ENCODE peak calls at places on chromosomes 5 and 9, in eight cellular contexts. One of them, this sample, is unnamed.

GRCh38 chr9:89360465-89360864 is 42.2 kb downstream of the SECISBP2 start:
- DNase-seq in RWPE1: no peak
- DNase-seq in MCF 10A: no peak
- DNase-seq in astrocyte of the spinal cord: no peak
- DNase-seq in AG20443: no peak
- DNase-seq in NCI-H1092: peak; percentile 47
- DNase-seq in PC-9: no peak
- DNase-seq in cardiac septum: no peak
- DNase-seq in this sample: no peak

GRCh38 chr9:35295369-35296036 is 133.7 kb downstream of the UNC13B start:
- DNase-seq in RWPE1: no peak
- DNase-seq in MCF 10A: no peak
- DNase-seq in astrocyte of the spinal cord: no peak
- DNase-seq in AG20443: no peak
- DNase-seq in NCI-H1092: no peak
- DNase-seq in PC-9: no peak
- DNase-seq in cardiac septum: no peak
- DNase-seq in this sample: no peak

GRCh38 chr9:77502568-77502967 is 145.6 kb downstream of the GNA14 start:
- DNase-seq in RWPE1: no peak
- DNase-seq in MCF 10A: no peak
- DNase-seq in astrocyte of the spinal cord: no peak
- DNase-seq in AG20443: no peak
- DNase-seq in NCI-H1092: no peak
- DNase-seq in PC-9: no peak
- DNase-seq in cardiac septum: no peak
- DNase-seq in this sample: no peak

GRCh38 chr9:19465571-19466267 is 56.9 kb downstream of the ACER2 start:
- DNase-seq in RWPE1: no peak
- DNase-seq in MCF 10A: no peak
- DNase-seq in astrocyte of the spinal cord: no peak
- DNase-seq in AG20443: no peak
- DNase-seq in NCI-H1092: no peak
- DNase-seq in PC-9: no peak
- DNase-seq in cardiac septum: peak; percentile 44
- DNase-seq in this sample: no peak

GRCh38 chr5:131423056-131423455 is 159.2 kb downstream of the CDC42SE2 start:
- DNase-seq in RWPE1: peak; percentile 37
- DNase-seq in MCF 10A: peak; percentile 38
- DNase-seq in astrocyte of the spinal cord: peak; percentile 50
- DNase-seq in AG20443: peak; percentile 22
- DNase-seq in NCI-H1092: no peak
- DNase-seq in PC-9: no peak
- DNase-seq in cardiac septum: no peak
- DNase-seq in this sample: peak; percentile 6

GRCh38 chr9:87889065-87889881 is 6.6 kb downstream of the SPATA31E1 start:
- DNase-seq in RWPE1: no peak
- DNase-seq in MCF 10A: no peak
- DNase-seq in astrocyte of the spinal cord: no peak
- DNase-seq in AG20443: no peak
- DNase-seq in NCI-H1092: no peak
- DNase-seq in PC-9: no peak
- DNase-seq in cardiac septum: peak; percentile 72
- DNase-seq in this sample: no peak

GRCh38 chr5:137370096-137370495 is 129.0 kb downstream of the SPOCK1 start:
- DNase-seq in RWPE1: peak; percentile 23
- DNase-seq in MCF 10A: no peak
- DNase-seq in astrocyte of the spinal cord: no peak
- DNase-seq in AG20443: no peak
- DNase-seq in NCI-H1092: no peak
- DNase-seq in PC-9: no peak
- DNase-seq in cardiac septum: no peak
- DNase-seq in this sample: peak; percentile 24

GRCh38 chr5:96134886-96135285 is 173.2 kb upstream of the ELL2 start:
- DNase-seq in RWPE1: no peak
- DNase-seq in MCF 10A: no peak
- DNase-seq in astrocyte of the spinal cord: no peak
- DNase-seq in AG20443: no peak
- DNase-seq in NCI-H1092: no peak
- DNase-seq in PC-9: no peak
- DNase-seq in cardiac septum: no peak
- DNase-seq in this sample: no peak

GRCh38 chr5:95864456-95864855 is 41.9 kb upstream of the GLRX start:
- DNase-seq in RWPE1: no peak
- DNase-seq in MCF 10A: no peak
- DNase-seq in astrocyte of the spinal cord: no peak
- DNase-seq in AG20443: no peak
- DNase-seq in NCI-H1092: no peak
- DNase-seq in PC-9: no peak
- DNase-seq in cardiac septum: no peak
- DNase-seq in this sample: no peak

GRCh38 chr9:109903515-109904138 is 123.6 kb downstream of the PALM2AKAP2 start:
- DNase-seq in RWPE1: peak; percentile 87
- DNase-seq in MCF 10A: peak; percentile 82
- DNase-seq in astrocyte of the spinal cord: peak; percentile 83
- DNase-seq in AG20443: peak; percentile 73
- DNase-seq in NCI-H1092: peak; percentile 31
- DNase-seq in PC-9: peak; percentile 70
- DNase-seq in cardiac septum: no peak
- DNase-seq in this sample: peak; percentile 78

GRCh38 chr5:135705941-135706340 is 127.2 kb upstream of the CXCL14 start:
- DNase-seq in RWPE1: no peak
- DNase-seq in MCF 10A: no peak
- DNase-seq in astrocyte of the spinal cord: no peak
- DNase-seq in AG20443: no peak
- DNase-seq in NCI-H1092: no peak
- DNase-seq in PC-9: no peak
- DNase-seq in cardiac septum: no peak
- DNase-seq in this sample: no peak

GRCh38 chr9:14960881-14961280 is 50.7 kb upstream of the FREM1 start:
- DNase-seq in RWPE1: no peak
- DNase-seq in MCF 10A: peak; percentile 51
- DNase-seq in astrocyte of the spinal cord: no peak
- DNase-seq in AG20443: no peak
- DNase-seq in NCI-H1092: no peak
- DNase-seq in PC-9: no peak
- DNase-seq in cardiac septum: no peak
- DNase-seq in this sample: no peak

GRCh38 chr5:157444224-157444623 is 15.8 kb upstream of the NIPAL4 start:
- DNase-seq in RWPE1: no peak
- DNase-seq in MCF 10A: no peak
- DNase-seq in astrocyte of the spinal cord: no peak
- DNase-seq in AG20443: no peak
- DNase-seq in NCI-H1092: no peak
- DNase-seq in PC-9: no peak
- DNase-seq in cardiac septum: no peak
- DNase-seq in this sample: no peak

GRCh38 chr9:5549671-5550650 is 39.6 kb downstream of the PDCD1LG2 start:
- DNase-seq in RWPE1: no peak
- DNase-seq in MCF 10A: peak; percentile 58
- DNase-seq in astrocyte of the spinal cord: peak; percentile 49
- DNase-seq in AG20443: peak; percentile 67
- DNase-seq in NCI-H1092: no peak
- DNase-seq in PC-9: peak; percentile 62
- DNase-seq in cardiac septum: no peak
- DNase-seq in this sample: peak; percentile 30

GRCh38 chr9:96187108-96187695 is 114.8 kb downstream of the HSD17B3 start:
- DNase-seq in RWPE1: no peak
- DNase-seq in MCF 10A: no peak
- DNase-seq in astrocyte of the spinal cord: no peak
- DNase-seq in AG20443: no peak
- DNase-seq in NCI-H1092: no peak
- DNase-seq in PC-9: no peak
- DNase-seq in cardiac septum: no peak
- DNase-seq in this sample: no peak

GRCh38 chr9:89350988-89351557 is 32.8 kb downstream of the SECISBP2 start:
- DNase-seq in RWPE1: no peak
- DNase-seq in MCF 10A: no peak
- DNase-seq in astrocyte of the spinal cord: no peak
- DNase-seq in AG20443: no peak
- DNase-seq in NCI-H1092: no peak
- DNase-seq in PC-9: no peak
- DNase-seq in cardiac septum: no peak
- DNase-seq in this sample: no peak

GRCh38 chr9:101508203-101508602 is 25.4 kb upstream of the RNF20 start:
- DNase-seq in RWPE1: peak; percentile 57
- DNase-seq in MCF 10A: no peak
- DNase-seq in astrocyte of the spinal cord: no peak
- DNase-seq in AG20443: peak; percentile 24
- DNase-seq in NCI-H1092: no peak
- DNase-seq in PC-9: no peak
- DNase-seq in cardiac septum: no peak
- DNase-seq in this sample: no peak

GRCh38 chr5:132378580-132378979 is 9.1 kb downstream of the SLC22A5 start:
- DNase-seq in RWPE1: peak; percentile 32
- DNase-seq in MCF 10A: no peak
- DNase-seq in astrocyte of the spinal cord: no peak
- DNase-seq in AG20443: no peak
- DNase-seq in NCI-H1092: no peak
- DNase-seq in PC-9: peak; percentile 59
- DNase-seq in cardiac septum: no peak
- DNase-seq in this sample: no peak

GRCh38 chr9:16867571-16868311 is 2.7 kb downstream of the BNC2 start:
- DNase-seq in RWPE1: no peak
- DNase-seq in MCF 10A: peak; percentile 44
- DNase-seq in astrocyte of the spinal cord: peak; percentile 76
- DNase-seq in AG20443: peak; percentile 40
- DNase-seq in NCI-H1092: no peak
- DNase-seq in PC-9: peak; percentile 38
- DNase-seq in cardiac septum: no peak
- DNase-seq in this sample: no peak

GRCh38 chr5:57191986-57192385 is 18.1 kb downstream of the GPBP1 start:
- DNase-seq in RWPE1: no peak
- DNase-seq in MCF 10A: no peak
- DNase-seq in astrocyte of the spinal cord: no peak
- DNase-seq in AG20443: no peak
- DNase-seq in NCI-H1092: no peak
- DNase-seq in PC-9: no peak
- DNase-seq in cardiac septum: no peak
- DNase-seq in this sample: no peak

GRCh38 chr5:35374584-35374983 is 144.3 kb upstream of the PRLR start:
- DNase-seq in RWPE1: no peak
- DNase-seq in MCF 10A: no peak
- DNase-seq in astrocyte of the spinal cord: no peak
- DNase-seq in AG20443: no peak
- DNase-seq in NCI-H1092: no peak
- DNase-seq in PC-9: no peak
- DNase-seq in cardiac septum: no peak
- DNase-seq in this sample: no peak

GRCh38 chr5:38621331-38621730 is 64.9 kb upstream of the LIFR start:
- DNase-seq in RWPE1: no peak
- DNase-seq in MCF 10A: no peak
- DNase-seq in astrocyte of the spinal cord: no peak
- DNase-seq in AG20443: no peak
- DNase-seq in NCI-H1092: no peak
- DNase-seq in PC-9: no peak
- DNase-seq in cardiac septum: no peak
- DNase-seq in this sample: no peak

GRCh38 chr5:163916376-163916775 is 411.0 kb downstream of the MAT2B start:
- DNase-seq in RWPE1: no peak
- DNase-seq in MCF 10A: no peak
- DNase-seq in astrocyte of the spinal cord: peak; percentile 8
- DNase-seq in AG20443: no peak
- DNase-seq in NCI-H1092: no peak
- DNase-seq in PC-9: no peak
- DNase-seq in cardiac septum: no peak
- DNase-seq in this sample: no peak

GRCh38 chr5:170572453-170572852 is 68.6 kb downstream of the KCNIP1 start:
- DNase-seq in RWPE1: peak; percentile 36
- DNase-seq in MCF 10A: no peak
- DNase-seq in astrocyte of the spinal cord: no peak
- DNase-seq in AG20443: no peak
- DNase-seq in NCI-H1092: no peak
- DNase-seq in PC-9: peak; percentile 84
- DNase-seq in cardiac septum: no peak
- DNase-seq in this sample: no peak

GRCh38 chr9:87112656-87113055 is 165.3 kb upstream of the GAS1 start:
- DNase-seq in RWPE1: no peak
- DNase-seq in MCF 10A: no peak
- DNase-seq in astrocyte of the spinal cord: peak; percentile 36
- DNase-seq in AG20443: peak; percentile 49
- DNase-seq in NCI-H1092: no peak
- DNase-seq in PC-9: no peak
- DNase-seq in cardiac septum: no peak
- DNase-seq in this sample: no peak

GRCh38 chr9:130741831-130742449 is 48.4 kb downstream of the EXOSC2 start:
- DNase-seq in RWPE1: peak; percentile 95
- DNase-seq in MCF 10A: peak; percentile 26
- DNase-seq in astrocyte of the spinal cord: peak; percentile 59
- DNase-seq in AG20443: peak; percentile 46
- DNase-seq in NCI-H1092: no peak
- DNase-seq in PC-9: peak; percentile 58
- DNase-seq in cardiac septum: no peak
- DNase-seq in this sample: peak; percentile 16

GRCh38 chr5:64417390-64417789 is 88.4 kb upstream of the RGS7BP start:
- DNase-seq in RWPE1: no peak
- DNase-seq in MCF 10A: peak; percentile 2
- DNase-seq in astrocyte of the spinal cord: no peak
- DNase-seq in AG20443: no peak
- DNase-seq in NCI-H1092: no peak
- DNase-seq in PC-9: no peak
- DNase-seq in cardiac septum: no peak
- DNase-seq in this sample: no peak

GRCh38 chr5:134549714-134550113 is 24.2 kb downstream of the JADE2 start:
- DNase-seq in RWPE1: no peak
- DNase-seq in MCF 10A: no peak
- DNase-seq in astrocyte of the spinal cord: peak; percentile 69
- DNase-seq in AG20443: peak; percentile 72
- DNase-seq in NCI-H1092: no peak
- DNase-seq in PC-9: no peak
- DNase-seq in cardiac septum: no peak
- DNase-seq in this sample: no peak

GRCh38 chr9:126678989-126679388 is 65.3 kb downstream of the LMX1B start:
- DNase-seq in RWPE1: no peak
- DNase-seq in MCF 10A: no peak
- DNase-seq in astrocyte of the spinal cord: no peak
- DNase-seq in AG20443: no peak
- DNase-seq in NCI-H1092: no peak
- DNase-seq in PC-9: no peak
- DNase-seq in cardiac septum: no peak
- DNase-seq in this sample: no peak

GRCh38 chr9:91085499-91086291 is 276.0 kb downstream of the AUH start:
- DNase-seq in RWPE1: no peak
- DNase-seq in MCF 10A: peak; percentile 51
- DNase-seq in astrocyte of the spinal cord: no peak
- DNase-seq in AG20443: no peak
- DNase-seq in NCI-H1092: no peak
- DNase-seq in PC-9: no peak
- DNase-seq in cardiac septum: no peak
- DNase-seq in this sample: no peak

GRCh38 chr9:34363619-34364351 is 12.9 kb downstream of the MYORG start:
- DNase-seq in RWPE1: no peak
- DNase-seq in MCF 10A: no peak
- DNase-seq in astrocyte of the spinal cord: peak; percentile 12
- DNase-seq in AG20443: no peak
- DNase-seq in NCI-H1092: no peak
- DNase-seq in PC-9: no peak
- DNase-seq in cardiac septum: no peak
- DNase-seq in this sample: no peak

GRCh38 chr5:35393901-35394300 is 163.6 kb upstream of the PRLR start:
- DNase-seq in RWPE1: no peak
- DNase-seq in MCF 10A: no peak
- DNase-seq in astrocyte of the spinal cord: no peak
- DNase-seq in AG20443: no peak
- DNase-seq in NCI-H1092: no peak
- DNase-seq in PC-9: no peak
- DNase-seq in cardiac septum: no peak
- DNase-seq in this sample: no peak

GRCh38 chr5:73948289-73948688 is 322.3 kb downstream of the ARHGEF28 start:
- DNase-seq in RWPE1: no peak
- DNase-seq in MCF 10A: no peak
- DNase-seq in astrocyte of the spinal cord: peak; percentile 8
- DNase-seq in AG20443: no peak
- DNase-seq in NCI-H1092: no peak
- DNase-seq in PC-9: no peak
- DNase-seq in cardiac septum: no peak
- DNase-seq in this sample: no peak

GRCh38 chr5:151706906-151707305 is 20.2 kb upstream of the SPARC start:
- DNase-seq in RWPE1: peak; percentile 66
- DNase-seq in MCF 10A: no peak
- DNase-seq in astrocyte of the spinal cord: no peak
- DNase-seq in AG20443: no peak
- DNase-seq in NCI-H1092: no peak
- DNase-seq in PC-9: no peak
- DNase-seq in cardiac septum: no peak
- DNase-seq in this sample: no peak